ENCODE peak calls at places on chromosomes 4 and X, in five cellular contexts. L is CD4-positive, alpha-beta T cell; T is stromal cell of bone marrow; Y is endothelial cell; N is K562. W is an unnamed sample.

GRCh38 chr4:165297626-165298025 is 29.8 kb upstream of the MSMO1 start:
- DNase-seq in L (no peak), T (no peak), Y (no peak), N (no peak), W (no peak)

GRCh38 chr4:158159718-158160094 is 13.1 kb downstream of the GASK1B start:
- DNase-seq in L (no peak), T (no peak), Y (no peak), N (no peak), W (no peak)

GRCh38 chr4:149345424-149345823 is 470.2 kb downstream of the IQCM start:
- DNase-seq in L (no peak), T (no peak), Y (no peak), N (no peak), W (peak)

GRCh38 chrX:134733595-134733994 is 75.3 kb upstream of the PLAC1 start:
- DNase-seq in L (no peak), T (no peak), Y (no peak), N (no peak), W (no peak)

GRCh38 chr4:174210952-174211490 is 72.4 kb downstream of the FBXO8 start:
- DNase-seq in L (no peak), T (no peak), Y (no peak), N (no peak), W (peak)

GRCh38 chr4:185566425-185566824 is 31.1 kb upstream of the PDLIM3 start:
- DNase-seq in L (no peak), T (no peak), Y (no peak), N (no peak), W (no peak)

GRCh38 chr4:61373901-61374611 is 173.9 kb downstream of the ADGRL3 start:
- DNase-seq in L (no peak), T (no peak), Y (no peak), N (no peak), W (peak)

GRCh38 chrX:149114874-149115273 is 390.2 kb downstream of the IDS start:
- DNase-seq in L (no peak), T (no peak), Y (no peak), N (no peak), W (no peak)

GRCh38 chr4:79288185-79288584 is 37.7 kb downstream of the NAA11 start:
- DNase-seq in L (no peak), T (no peak), Y (no peak), N (no peak), W (no peak)

GRCh38 chr4:155660436-155660835 is 6.2 kb upstream of the GUCY1A1 start:
- DNase-seq in L (no peak), T (no peak), Y (no peak), N (no peak), W (no peak)

GRCh38 chrX:107102980-107103379 is 15.6 kb downstream of the RBM41 start:
- DNase-seq in L (no peak), T (no peak), Y (no peak), N (no peak), W (peak)

GRCh38 chrX:36986231-36986630 is 21.9 kb upstream of the FAM47C start:
- DNase-seq in L (no peak), T (no peak), Y (no peak), N (no peak), W (no peak)

GRCh38 chr4:158850800-158851644 is 82.2 kb downstream of the FNIP2 start:
- DNase-seq in L (no peak), T (peak), Y (no peak), N (peak), W (peak)

GRCh38 chr4:121951570-121952110 is at the start of gene TRPC3:
- DNase-seq in L (no peak), T (no peak), Y (peak), N (peak), W (no peak)

GRCh38 chr4:107317596-107317995 is 281.5 kb upstream of the DKK2 start:
- DNase-seq in L (no peak), T (no peak), Y (no peak), N (no peak), W (peak)

GRCh38 chrX:40933132-40934078 is 151.8 kb upstream of the USP9X start:
- DNase-seq in L (no peak), T (peak), Y (no peak), N (peak), W (no peak)

GRCh38 chrX:19377799-19378198 is 34.1 kb downstream of the PDHA1 start:
- DNase-seq in L (no peak), T (no peak), Y (no peak), N (no peak), W (no peak)

GRCh38 chr4:20317424-20317985 is 65.8 kb downstream of the SLIT2 start:
- DNase-seq in L (no peak), T (no peak), Y (no peak), N (no peak), W (no peak)

GRCh38 chrX:118215346-118215745 is 98.7 kb upstream of the KLHL13 start:
- DNase-seq in L (no peak), T (no peak), Y (no peak), N (no peak), W (peak)

GRCh38 chr4:75939890-75940691 is 722 bp downstream of the NAAA start:
- DNase-seq in L (peak), T (peak), Y (peak), N (peak), W (peak)

GRCh38 chr4:119105605-119106004 is 30.0 kb upstream of the MYOZ2 start:
- DNase-seq in L (no peak), T (no peak), Y (no peak), N (no peak), W (peak)

GRCh38 chr4:175309041-175309440 is 390.9 kb downstream of the ADAM29 start:
- DNase-seq in L (no peak), T (no peak), Y (no peak), N (no peak), W (peak)

GRCh38 chr4:99413160-99413559 is 22.0 kb downstream of the ADH7 start:
- DNase-seq in L (no peak), T (no peak), Y (no peak), N (no peak), W (peak)

GRCh38 chr4:14180983-14181601 is 553.6 kb upstream of the BOD1L1 start:
- DNase-seq in L (no peak), T (no peak), Y (no peak), N (no peak), W (peak)

GRCh38 chr4:172543249-172543648 is 625.4 kb upstream of the GALNT7 start:
- DNase-seq in L (no peak), T (no peak), Y (no peak), N (no peak), W (no peak)

GRCh38 chrX:10125248-10125615 is 31.5 kb upstream of the CLCN4 start:
- DNase-seq in L (no peak), T (no peak), Y (no peak), N (no peak), W (no peak)

GRCh38 chr4:84238247-84239090 is 260.6 kb downstream of the NKX6-1 start:
- DNase-seq in L (no peak), T (peak), Y (no peak), N (no peak), W (peak)

GRCh38 chr4:143339497-143339896 is 2.8 kb downstream of the GAB1 start:
- DNase-seq in L (no peak), T (no peak), Y (no peak), N (no peak), W (no peak)

GRCh38 chr4:101972791-101973190 is 182.3 kb downstream of the BANK1 start:
- DNase-seq in L (no peak), T (no peak), Y (no peak), N (no peak), W (peak)

GRCh38 chr4:3320361-3321023 is 27.7 kb downstream of the RGS12 start:
- DNase-seq in L (no peak), T (no peak), Y (no peak), N (no peak), W (no peak)

GRCh38 chr4:118351851-118352827 is 664 bp downstream of the PRSS12 start:
- DNase-seq in L (no peak), T (no peak), Y (peak), N (no peak), W (no peak)

GRCh38 chr4:148390311-148390710 is 51.9 kb downstream of the NR3C2 start:
- DNase-seq in L (no peak), T (no peak), Y (no peak), N (no peak), W (no peak)

GRCh38 chrX:107654778-107655761 is 26.8 kb downstream of the PRPS1 start:
- DNase-seq in L (peak), T (peak), Y (peak), N (peak), W (peak)

GRCh38 chr4:155796031-155796430 is 37.2 kb downstream of the GUCY1B1 start:
- DNase-seq in L (no peak), T (no peak), Y (no peak), N (no peak), W (peak)

GRCh38 chrX:31165241-31166035 is 93.6 kb upstream of the FTHL17 start:
- DNase-seq in L (no peak), T (peak), Y (no peak), N (no peak), W (no peak)

GRCh38 chr4:61301285-61301684 is 101.2 kb downstream of the ADGRL3 start:
- DNase-seq in L (no peak), T (no peak), Y (no peak), N (no peak), W (no peak)

GRCh38 chr4:107935246-107935645 is 3.9 kb downstream of the CYP2U1 start:
- DNase-seq in L (no peak), T (no peak), Y (no peak), N (no peak), W (no peak)

W was measured in bronchial epithelial cell.